ENCODE peak calls at places on chromosome 3, in four cellular contexts. T is CD8-positive, alpha-beta T cell; B is heart right ventricle; Y is cardiac muscle cell. A is an unnamed sample.
A peak's percentile ranks its signal among the peaks of the same experiment; 100 is the strongest.

GRCh38 chr3:171314341-171314740 is 145.9 kb downstream of the TNIK start:
- DNase-seq in T (no peak), B (no peak), Y (no peak), A (no peak)

GRCh38 chr3:9704343-9705322 is 1.0 kb downstream of the CPNE9 start:
- DNase-seq in B (no peak), Y (peak; percentile 76), T (no peak), A (peak; percentile 18)

GRCh38 chr3:158094235-158094916 is 11.8 kb downstream of the SHOX2 start:
- DNase-seq in B (no peak), Y (no peak), T (no peak), A (no peak)

GRCh38 chr3:195063596-195064193 is 207.3 kb downstream of the XXYLT1 start:
- DNase-seq in B (no peak), T (no peak), Y (no peak), A (peak; percentile 59)

GRCh38 chr3:73727117-73727802 is 102.5 kb upstream of the PDZRN3 start:
- DNase-seq in Y (peak; percentile 63), B (no peak), T (no peak), A (no peak)

GRCh38 chr3:128496019-128496601 is 3.1 kb upstream of the GATA2 start:
- DNase-seq in Y (no peak), T (no peak), B (no peak), A (no peak)

GRCh38 chr3:174873832-174874231 is 14.7 kb downstream of the NAALADL2 start:
- DNase-seq in B (no peak), Y (no peak), T (no peak), A (no peak)

GRCh38 chr3:150335631-150336030 is 72.5 kb upstream of the TSC22D2 start:
- DNase-seq in Y (no peak), B (no peak), T (no peak), A (no peak)

GRCh38 chr3:131503328-131503650 is 518 bp upstream of the MRPL3 start:
- DNase-seq in B (no peak), Y (no peak), T (no peak), A (no peak)

GRCh38 chr3:127735767-127736693 is 63.3 kb downstream of the ABTB1 start:
- DNase-seq in T (no peak), Y (no peak), B (no peak), A (peak; percentile 42)

GRCh38 chr3:81195483-81195882 is 566.0 kb downstream of the GBE1 start:
- DNase-seq in T (no peak), B (no peak), Y (no peak), A (no peak)

GRCh38 chr3:151086484-151087456 is 1.3 kb downstream of the MED12L start:
- DNase-seq in T (peak; percentile 42), Y (peak; percentile 92), B (peak; percentile 68), A (peak; percentile 83)

GRCh38 chr3:39005295-39005694 is 46.4 kb downstream of the SCN11A start:
- DNase-seq in T (no peak), B (no peak), Y (no peak), A (no peak)

GRCh38 chr3:145243875-145244274 is 917.1 kb downstream of the PLOD2 start:
- DNase-seq in Y (no peak), B (no peak), T (no peak), A (no peak)

DNA sequence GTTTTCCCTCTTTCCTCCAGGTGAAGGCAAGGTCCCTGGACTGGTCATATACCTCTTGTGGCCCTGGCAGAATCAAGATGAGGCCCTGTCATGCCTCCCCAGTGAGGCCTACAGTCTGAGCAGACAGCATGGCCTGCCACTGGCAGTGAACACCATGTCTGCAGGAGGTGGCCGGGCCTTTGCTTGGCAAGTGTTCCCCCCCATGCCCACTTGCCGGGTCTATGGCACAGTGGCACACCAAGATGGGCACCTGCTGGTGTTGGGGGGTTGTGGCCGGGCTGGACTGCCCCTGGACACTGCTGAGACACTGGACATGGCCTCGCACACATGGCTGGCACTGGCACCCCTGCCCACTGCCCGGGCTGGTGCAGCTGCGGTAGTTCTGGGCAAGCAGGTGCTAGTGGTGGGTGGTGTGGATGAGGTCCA is 1.2 kb downstream of the KLHDC8B start:
- DNase-seq in B (no peak), Y (no peak), T (no peak), A (no peak)
- H3K27ac ChIP-seq in B (peak overlapping the region; percentile 95), Y (peak overlapping the region; percentile 71), T (no peak overlapping the region), A (peak overlapping the region; percentile 81)

GRCh38 chr3:155611456-155611855 is 133.4 kb downstream of the PLCH1 start:
- DNase-seq in B (no peak), Y (no peak), T (no peak), A (no peak)
- H3K9me3 ChIP-seq in B (peaks cover 60% of the 10 kb centered on the region), Y (no peaks in the 10 kb centered on the region), T (no peaks in the 10 kb centered on the region), A (no peaks in the 10 kb centered on the region)

DNA sequence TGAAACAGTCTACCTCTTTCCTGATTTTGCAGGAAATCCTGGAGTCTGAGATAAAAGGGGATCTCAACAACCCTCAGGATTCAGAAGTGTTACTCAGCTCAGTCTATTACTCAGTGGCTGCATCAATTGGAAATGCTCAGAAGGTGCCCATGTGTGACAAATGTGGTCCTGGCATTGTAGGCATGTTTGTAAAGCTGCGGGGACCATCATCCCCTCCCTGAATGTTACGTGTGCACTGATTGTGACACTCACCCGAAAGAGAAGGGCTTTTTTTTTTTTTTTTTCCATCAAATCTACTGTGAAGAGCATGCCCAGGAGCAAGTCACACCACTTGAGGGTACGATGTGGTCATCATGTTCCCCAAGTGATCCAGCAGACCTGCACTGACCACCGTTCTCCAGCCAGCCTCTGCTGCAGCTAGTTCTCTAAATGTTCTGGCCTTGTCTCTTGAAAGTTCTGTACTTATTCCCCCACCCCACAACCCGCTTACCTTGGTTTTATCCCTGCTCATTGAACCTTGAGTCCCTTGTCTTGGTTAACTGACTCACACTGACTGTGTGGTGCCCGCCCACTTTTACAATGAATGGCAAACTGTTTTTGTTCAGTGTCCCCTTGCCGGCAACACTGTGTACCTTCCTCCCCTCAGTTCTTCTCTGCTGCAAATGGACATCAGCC is 19.8 kb downstream of the ST3GAL6 start:
- DNase-seq in Y (no peak), T (no peak), B (no peak), A (no peak)
- H3K4me1 ChIP-seq in Y (peaks cover 20% of the 10 kb centered on the region), T (no peaks in the 10 kb centered on the region), B (peaks cover 65% of the 10 kb centered on the region), A (no peaks in the 10 kb centered on the region)

DNA sequence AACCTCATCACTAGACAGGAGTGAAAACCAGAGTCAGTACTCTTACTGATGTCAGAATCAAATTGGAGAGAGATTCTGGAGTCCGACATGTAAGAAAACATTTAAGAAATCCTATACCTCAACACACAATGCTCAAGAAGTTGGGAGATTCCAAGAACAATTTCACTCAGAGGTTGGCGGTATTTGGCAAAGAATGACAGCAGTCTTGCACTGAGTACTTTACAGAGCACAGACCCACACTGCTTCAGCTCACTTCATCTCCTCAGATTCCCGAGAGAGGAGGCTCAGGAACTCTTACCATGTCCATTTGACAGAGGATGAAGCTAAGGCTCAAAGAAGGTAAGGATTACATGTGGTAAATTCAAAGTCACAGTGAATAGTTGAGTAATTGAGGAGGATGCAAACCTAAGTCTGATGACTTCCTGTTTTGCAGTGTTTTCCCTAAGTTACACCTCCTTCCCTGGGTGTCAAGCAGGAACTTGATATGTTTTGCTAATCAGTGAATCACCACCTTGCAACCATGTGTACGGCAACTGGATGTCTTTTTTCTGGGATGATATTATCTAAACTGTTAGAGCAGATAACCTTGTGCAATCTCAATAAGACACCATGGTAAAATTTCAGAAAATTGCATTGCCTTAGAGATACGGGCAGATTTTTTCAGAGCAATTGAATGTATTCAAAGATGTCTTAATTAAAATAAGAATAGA is 61.3 kb upstream of the MME start:
- DNase-seq in B (no peak), Y (no peak), T (no peak), A (no peak)
- H3K27ac ChIP-seq in B (peak overlapping the region; percentile 24), Y (no peak overlapping the region), T (no peak overlapping the region), A (no peak overlapping the region)

GRCh38 chr3:12447075-12447474 is 37.2 kb upstream of the TSEN2 start:
- DNase-seq in Y (no peak), B (no peak), T (no peak), A (no peak)

GRCh38 chr3:12451960-12452359 is 32.3 kb upstream of the TSEN2 start:
- DNase-seq in B (no peak), T (no peak), Y (no peak), A (no peak)

GRCh38 chr3:12452361-12453330 is 31.6 kb upstream of the TSEN2 start:
- DNase-seq in Y (no peak), B (no peak), T (no peak), A (no peak)

GRCh38 chr3:12451481-12451880 is 32.8 kb upstream of the TSEN2 start:
- DNase-seq in T (no peak), B (no peak), Y (no peak), A (no peak)

GRCh38 chr3:12449889-12450682 is 34.2 kb upstream of the TSEN2 start:
- DNase-seq in T (no peak), B (no peak), Y (no peak), A (no peak)
- H3K9me3 ChIP-seq in T (no peaks in the 10 kb centered on the region), B (peaks cover 8% of the 10 kb centered on the region), Y (no peaks in the 10 kb centered on the region), A (no peaks in the 10 kb centered on the region)

GRCh38 chr3:120793601-120794000 is 51.1 kb downstream of the GTF2E1 start:
- DNase-seq in Y (no peak), B (no peak), T (no peak), A (no peak)

GRCh38 chr3:120797857-120798256 is 55.3 kb downstream of the GTF2E1 start:
- DNase-seq in B (no peak), Y (no peak), T (no peak), A (no peak)

GRCh38 chr3:120796944-120797343 is 54.4 kb downstream of the GTF2E1 start:
- DNase-seq in B (no peak), Y (no peak), T (no peak), A (no peak)

GRCh38 chr3:120795017-120795648 is 52.6 kb downstream of the GTF2E1 start:
- DNase-seq in Y (peak; percentile 90), B (peak; percentile 74), T (peak; percentile 79), A (peak; percentile 37)

DNA sequence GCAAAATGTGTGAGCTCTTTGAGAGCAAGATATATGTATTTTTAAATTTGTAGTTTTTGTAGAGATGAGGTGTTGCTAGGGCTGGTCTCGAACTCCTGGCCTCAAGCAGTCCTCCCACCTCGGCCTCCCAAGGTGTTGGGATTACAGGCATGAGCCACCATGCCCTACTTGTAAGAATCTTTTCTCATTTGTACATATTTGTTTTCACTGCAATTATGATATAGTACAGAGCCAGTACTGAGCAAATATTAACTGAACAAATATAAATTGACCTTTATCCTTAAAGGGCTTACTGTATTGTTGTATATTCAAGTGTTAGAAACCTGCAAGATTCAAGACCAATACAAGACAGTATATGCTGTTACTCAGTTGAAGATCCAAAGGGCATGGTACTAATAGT is 53.4 kb downstream of the GTF2E1 start:
- DNase-seq in B (no peak), Y (no peak), T (no peak), A (peak; percentile 65)
- H3K4me1 ChIP-seq in B (no peaks in the 10 kb centered on the region), Y (no peaks in the 10 kb centered on the region), T (peaks cover 6% of the 10 kb centered on the region), A (no peaks in the 10 kb centered on the region)

DNA sequence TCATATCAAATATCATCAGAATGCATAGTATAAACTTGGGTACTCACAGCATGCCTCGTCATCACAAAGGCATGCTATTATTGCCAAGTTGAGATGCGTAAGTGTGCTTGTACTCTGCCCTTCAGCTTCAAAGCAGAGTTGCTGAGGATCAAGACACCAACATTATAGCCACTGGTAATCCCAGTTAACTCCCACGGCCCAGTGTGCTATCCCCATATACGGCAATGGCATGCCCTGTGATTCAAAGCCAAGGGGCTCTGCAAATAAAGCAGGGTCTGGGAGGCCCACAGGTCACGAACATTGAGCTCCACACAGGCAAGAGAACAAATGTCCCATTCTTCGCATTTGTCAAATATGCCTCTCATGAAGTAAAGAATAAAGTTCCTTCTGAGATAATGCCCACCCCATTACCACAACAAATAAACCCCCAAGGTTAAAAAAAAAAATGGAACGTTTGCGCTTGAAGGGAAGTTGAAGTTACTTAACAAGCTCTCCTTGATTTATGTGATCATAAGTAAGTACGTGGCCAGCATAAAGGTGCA is 298.1 kb upstream of the NECTIN3 start:
- DNase-seq in B (no peak), Y (no peak), T (no peak), A (peak; percentile 51)
- H3K27ac ChIP-seq in B (no peak overlapping the region), Y (no peak overlapping the region), T (no peak overlapping the region), A (no peak overlapping the region)